ENCODE peak calls at places on chromosomes 3 and 15, in seven cellular contexts. Q, E, P, T, N, U and L are unnamed samples.

GRCh38 chr3:126891141-126891540 is 91.8 kb upstream of the PLXNA1 start:
- DNase-seq in T (no peak), U (no peak), P (no peak), E (no peak), Q (no peak), N (no peak), L (no peak)

GRCh38 chr3:60555704-60556340 is 695.4 kb downstream of the FHIT start:
- DNase-seq in P (peak; percentile 77), E (no peak), N (peak; percentile 7), T (no peak), U (no peak), Q (peak; percentile 78), L (no peak)

GRCh38 chr3:58167431-58168351 is 43.1 kb downstream of the DNASE1L3 start:
- DNase-seq in N (peak; percentile 56), E (peak; percentile 46), P (peak; percentile 46), Q (peak; percentile 78), T (peak; percentile 25), U (peak; percentile 56), L (no peak)

GRCh38 chr15:50828610-50829206 is 63.2 kb upstream of the SPPL2A start:
- DNase-seq in N (peak; percentile 22), E (peak; percentile 55), P (peak; percentile 88), U (no peak), T (no peak), Q (peak; percentile 40), L (peak; percentile 36)

GRCh38 chr3:31142139-31142538 is 247.7 kb upstream of the GADL1 start:
- DNase-seq in N (no peak), E (no peak), T (no peak), U (no peak), P (no peak), Q (no peak), L (no peak)

GRCh38 chr3:130539005-130539404 is 22.0 kb downstream of the COL6A6 start:
- DNase-seq in E (peak; percentile 19), P (peak; percentile 31), N (peak; percentile 9), U (no peak), Q (peak; percentile 75), T (peak; percentile 42), L (peak; percentile 36)

GRCh38 chr15:63851431-63851830 is 17.7 kb upstream of the HERC1 start:
- DNase-seq in P (no peak), N (no peak), U (no peak), T (no peak), E (no peak), Q (no peak), L (no peak)

GRCh38 chr3:11071096-11071755 is 78.7 kb downstream of the SLC6A1 start:
- DNase-seq in U (no peak), Q (no peak), T (no peak), P (no peak), E (no peak), N (no peak), L (no peak)